ENCODE peak calls at places on chromosomes 7 and 10, in four cellular contexts. Z is HepG2, D is HCT116, H is GM12878. I is an unnamed sample.

GRCh38 chr10:2245580-2245979 is 508.3 kb upstream of the ADARB2 start:
- DNase-seq in Z (no peak), D (no peak), H (no peak), I (no peak)

GRCh38 chr10:30359373-30360206 is 10.5 kb upstream of the MTPAP start:
- DNase-seq in Z (peak; percentile 81), D (peak; percentile 82), H (peak; percentile 39), I (peak; percentile 71)

GRCh38 chr10:22251751-22252285 is 34.0 kb upstream of the EBLN1 start:
- DNase-seq in Z (no peak), D (no peak), H (no peak), I (peak; percentile 70)

GRCh38 chr7:103811997-103812396 is 177.5 kb downstream of the RELN start:
- DNase-seq in Z (peak; percentile 35), D (no peak), H (no peak), I (no peak)

GRCh38 chr7:27636326-27637006 is 26.2 kb downstream of the HIBADH start:
- DNase-seq in Z (no peak), D (no peak), H (no peak), I (no peak)

GRCh38 chr10:1061930-1062769 is 6.0 kb downstream of the WDR37 start:
- DNase-seq in Z (no peak), D (no peak), H (no peak), I (no peak)

GRCh38 chr7:87369216-87369615 is 23.8 kb downstream of the CROT start:
- DNase-seq in Z (no peak), D (no peak), H (no peak), I (no peak)

GRCh38 chr7:37920619-37921339 is at the start of gene EPDR1:
- DNase-seq in Z (peak; percentile 74), D (peak; percentile 37), H (no peak), I (peak; percentile 78)

GRCh38 chr10:70722820-70723424 is 50.6 kb downstream of the ADAMTS14 start:
- DNase-seq in Z (no peak), D (peak; percentile 66), H (no peak), I (no peak)

GRCh38 chr7:44824894-44825526 is 22.9 kb downstream of the H2AZ2 start:
- DNase-seq in Z (no peak), D (no peak), H (no peak), I (no peak)

GRCh38 chr10:55410415-55410885 is 609.4 kb upstream of the PCDH15 start:
- DNase-seq in Z (no peak), D (no peak), H (no peak), I (peak; percentile 43)

GRCh38 chr7:1461640-1462375 is 2.5 kb upstream of the MICALL2 start:
- DNase-seq in Z (no peak), D (no peak), H (no peak), I (no peak)

GRCh38 chr7:141999219-141999618 is 3.5 kb downstream of the MGAM start:
- DNase-seq in Z (no peak), D (no peak), H (no peak), I (no peak)

GRCh38 chr7:75967573-75967997 is 26.8 kb downstream of the TMEM120A start:
- DNase-seq in Z (no peak), D (no peak), H (no peak), I (no peak)

GRCh38 chr7:16936626-16937422 is 55.0 kb upstream of the AGR3 start:
- DNase-seq in Z (no peak), D (no peak), H (no peak), I (no peak)

GRCh38 chr10:113958631-113959382 is 84.9 kb upstream of the ADRB1 start:
- DNase-seq in Z (peak; percentile 88), D (peak; percentile 82), H (no peak), I (no peak)

GRCh38 chr10:123888751-123889150 is 2.9 kb downstream of the CPXM2 start:
- DNase-seq in Z (no peak), D (no peak), H (no peak), I (no peak)

GRCh38 chr10:89518876-89519842 is 16.2 kb downstream of the SLC16A12 start:
- DNase-seq in Z (no peak), D (no peak), H (no peak), I (no peak)

GRCh38 chr10:117556356-117556755 is 13.8 kb downstream of the EMX2 start:
- DNase-seq in Z (no peak), D (no peak), H (no peak), I (no peak)

GRCh38 chr10:88530629-88531382 is 52.3 kb downstream of the RNLS start:
- DNase-seq in Z (no peak), D (no peak), H (no peak), I (no peak)

GRCh38 chr7:1855396-1856160 is 185.5 kb downstream of the ELFN1 start:
- DNase-seq in Z (no peak), D (no peak), H (no peak), I (no peak)

GRCh38 chr7:106679153-106679931 is 18.4 kb upstream of the CCDC71L start:
- DNase-seq in Z (no peak), D (no peak), H (no peak), I (no peak)

GRCh38 chr7:91243591-91244368 is 20.5 kb upstream of the FZD1 start:
- DNase-seq in Z (no peak), D (no peak), H (no peak), I (no peak)

GRCh38 chr7:27176343-27176731 is 2.2 kb upstream of the HOXA10 start:
- DNase-seq in Z (no peak), D (no peak), H (no peak), I (no peak)

GRCh38 chr10:47022311-47023131 is 111.3 kb downstream of the PTPN20 start:
- DNase-seq in Z (no peak), D (no peak), H (no peak), I (no peak)

GRCh38 chr7:11935905-11936304 is 103.9 kb upstream of the THSD7A start:
- DNase-seq in Z (no peak), D (peak; percentile 1), H (no peak), I (no peak)

GRCh38 chr7:103079836-103080235 is 4.9 kb downstream of the ARMC10 start:
- DNase-seq in Z (no peak), D (no peak), H (no peak), I (no peak)

GRCh38 chr10:70563230-70563629 is 39.3 kb downstream of the PRF1 start:
- DNase-seq in Z (no peak), D (no peak), H (no peak), I (no peak)

DNA sequence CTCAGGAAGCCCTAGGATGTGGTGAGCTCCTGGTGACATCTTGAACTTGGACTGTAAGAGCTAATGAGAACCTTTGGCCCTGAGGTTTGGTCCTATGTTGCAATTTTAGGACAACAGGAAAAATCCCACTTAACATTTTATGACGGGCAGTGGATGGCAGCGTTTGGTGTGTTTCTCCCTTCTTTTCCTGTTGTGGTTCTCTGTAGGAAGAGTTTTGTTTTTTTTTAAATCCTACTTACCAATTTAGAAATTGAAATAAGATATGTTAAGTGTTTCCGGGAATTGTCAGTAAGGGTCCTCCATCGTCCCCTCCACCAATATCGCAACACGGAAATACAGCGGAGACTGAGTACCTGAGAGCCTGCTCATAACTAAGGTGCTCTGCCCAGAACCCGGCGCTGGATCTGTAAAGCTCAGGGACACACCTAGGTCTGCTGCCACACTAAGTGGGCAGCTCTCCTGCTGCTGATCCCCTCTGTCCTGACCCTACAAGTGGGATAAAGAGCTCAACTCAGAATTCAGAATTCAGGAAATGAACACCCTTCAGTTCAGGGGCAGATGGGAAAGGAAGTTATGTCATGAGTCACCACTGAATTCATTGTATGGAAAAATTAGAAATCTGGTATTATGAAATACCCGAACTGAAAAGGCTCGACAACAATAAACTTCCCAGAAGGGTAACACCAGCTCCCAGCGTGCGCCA is 9.2 kb upstream of the PROSER2 start:
- DNase-seq in Z (no peak), D (no peak), H (no peak), I (no peak)
- H3K9ac ChIP-seq in Z (no peak overlapping the region), D (no peak overlapping the region), H (no peak overlapping the region), I (no peak overlapping the region)

GRCh38 chr7:158031820-158032424 is 555.7 kb downstream of the PTPRN2 start:
- DNase-seq in Z (no peak), D (no peak), H (no peak), I (no peak)
- H3K9me3 ChIP-seq in Z (no peaks in the 10 kb centered on the region), D (no peaks in the 10 kb centered on the region), H (no peaks in the 10 kb centered on the region), I (peaks cover 17% of the 10 kb centered on the region)

GRCh38 chr7:70694357-70694908 is 437.5 kb upstream of the GALNT17 start:
- DNase-seq in Z (no peak), D (no peak), H (no peak), I (no peak)
- TF ChIP-seq SP1 in Z (no peak), D (no peak), H (no peak), I (no peak)

DNA sequence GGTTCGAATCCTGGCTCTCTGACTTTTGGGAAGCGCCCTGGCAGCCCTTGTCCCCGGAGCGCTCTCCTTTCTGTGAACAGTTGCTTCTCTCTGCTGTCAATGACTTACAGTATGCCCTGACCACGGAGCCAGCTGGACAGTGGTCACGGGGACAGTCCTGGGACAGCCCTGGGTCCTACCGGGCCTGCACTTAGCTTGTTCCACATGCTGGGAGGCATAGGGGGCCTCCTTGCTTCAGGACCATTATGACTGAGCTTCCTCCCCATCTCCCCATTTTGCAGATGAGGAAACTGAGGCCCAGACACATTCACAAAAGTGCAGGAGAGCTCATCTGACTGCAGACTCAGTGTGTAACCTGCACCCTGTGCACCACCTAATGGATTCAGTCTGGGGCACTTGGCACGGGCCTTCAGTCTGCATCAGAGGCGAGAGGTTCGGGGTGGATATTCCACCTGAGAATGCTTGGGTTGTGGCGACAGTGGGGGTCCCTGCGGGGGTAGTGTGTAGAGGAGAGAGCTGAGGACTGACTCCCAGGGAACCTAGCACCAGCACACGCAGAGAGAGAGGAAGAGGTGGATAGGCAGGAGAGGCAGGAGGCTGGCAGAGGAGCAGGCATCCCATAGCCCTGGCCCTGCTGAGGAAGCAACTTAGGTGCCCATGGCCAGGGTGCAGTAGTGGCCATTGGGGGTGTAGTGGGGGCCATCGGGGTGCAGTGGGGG is 1.6 kb downstream of the DOCK1 start:
- DNase-seq in Z (no peak), D (no peak), H (no peak), I (no peak)
- H3K9ac ChIP-seq in Z (peak overlapping the region; percentile 84), D (peak overlapping the region; percentile 70), H (no peak overlapping the region), I (peak overlapping the region; percentile 56)

DNA sequence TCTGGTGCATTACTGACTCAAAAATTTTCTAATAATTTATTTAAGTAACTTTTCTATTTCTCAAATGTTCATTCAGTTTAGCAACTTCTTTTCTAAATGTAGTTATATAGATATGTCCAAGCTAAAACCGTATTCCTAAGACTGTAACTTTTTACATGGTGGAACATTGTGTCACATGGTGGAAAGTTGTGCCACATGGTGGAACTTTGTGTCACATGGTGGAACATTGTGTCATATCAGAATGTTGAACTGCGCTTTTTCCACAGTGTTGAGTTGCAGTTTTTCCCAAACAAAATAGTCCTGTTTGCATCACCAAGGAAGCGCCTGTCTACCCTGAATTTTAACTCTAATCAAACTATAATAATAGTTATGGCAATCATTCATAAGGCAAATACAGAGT is 109.3 kb downstream of the ANKRD30A start:
- DNase-seq in Z (no peak), D (no peak), H (no peak), I (no peak)
- H3K9me3 ChIP-seq in Z (no peaks in the 10 kb centered on the region), D (peaks cover 11% of the 10 kb centered on the region), H (no peaks in the 10 kb centered on the region), I (peaks cover 58% of the 10 kb centered on the region)